ENCODE peak calls at places on chromosomes 12 and 14, in ten cellular contexts. V is HL-60, B is HCT116, E is sigmoid colon, W is upper lobe of left lung, N is prostate gland, U is K562, P is GM12891, O is Panc1, A is transverse colon. F is an unnamed sample.

GRCh38 chr14:56814468-56815074 is 4.3 kb upstream of the OTX2 start:
- DNase-seq in U (no peak), N (no peak), E (no peak), P (no peak), A (no peak), B (no peak), O (no peak), W (no peak), V (no peak), F (no peak)

GRCh38 chr12:114018669-114019068 is 52.5 kb upstream of the RBM19 start:
- DNase-seq in U (no peak), O (no peak), B (no peak), E (no peak), P (no peak), V (no peak), A (no peak), W (no peak), N (peak), F (no peak)

GRCh38 chr12:54222609-54223008 is 33.8 kb upstream of the SMUG1 start:
- DNase-seq in B (no peak), U (no peak), O (no peak), W (no peak), P (no peak), E (no peak), V (no peak), A (no peak), N (no peak), F (no peak)

GRCh38 chr14:61331992-61332657 is 10.7 kb downstream of the PRKCH start:
- DNase-seq in A (no peak), O (no peak), U (no peak), W (no peak), E (no peak), V (no peak), B (no peak), P (no peak), N (no peak), F (no peak)

GRCh38 chr12:114167431-114167830 is 201.3 kb upstream of the RBM19 start:
- DNase-seq in W (no peak), A (no peak), O (no peak), P (no peak), U (no peak), B (no peak), N (no peak), V (no peak), E (no peak), F (no peak)

GRCh38 chr14:54737132-54737711 is 165.4 kb downstream of the GCH1 start:
- DNase-seq in O (no peak), P (no peak), V (no peak), B (no peak), W (no peak), N (no peak), E (no peak), A (no peak), U (peak), F (no peak)

GRCh38 chr12:51311389-51311788 is 12.6 kb downstream of the BIN2 start:
- DNase-seq in U (no peak), O (no peak), N (no peak), B (no peak), P (no peak), W (no peak), V (no peak), E (no peak), A (no peak), F (no peak)

GRCh38 chr12:89856431-89856830 is 147.8 kb upstream of the ATP2B1 start:
- DNase-seq in A (no peak), N (no peak), W (no peak), E (no peak), B (no peak), U (no peak), P (no peak), O (no peak), V (peak), F (no peak)

GRCh38 chr12:67426067-67426466 is 156.9 kb downstream of the CAND1 start:
- DNase-seq in B (no peak), A (no peak), W (peak), E (no peak), N (no peak), O (no peak), U (no peak), P (no peak), V (no peak), F (no peak)

GRCh38 chr14:20486700-20487401 is 17.6 kb downstream of the PNP start:
- DNase-seq in B (no peak), N (no peak), E (no peak), O (no peak), P (no peak), V (no peak), W (no peak), A (no peak), U (no peak), F (no peak)

GRCh38 chr14:104680806-104681688 is 8.4 kb upstream of the INF2 start:
- DNase-seq in E (peak), V (no peak), U (no peak), B (no peak), W (peak), O (no peak), A (peak), P (no peak), N (peak), F (no peak)

GRCh38 chr12:79424109-79424721 is 266.5 kb downstream of the PAWR start:
- DNase-seq in U (no peak), A (no peak), E (no peak), B (no peak), W (no peak), N (no peak), V (no peak), P (no peak), O (peak), F (no peak)
- TF ChIP-seq POLR2AphosphoS5 in U (no peak), A (no peak), E (no peak), B (no peak), W (no peak), N (no peak), V (no peak), P (no peak), O (peak), F (no peak)

GRCh38 chr12:96250119-96250685 is 56.0 kb downstream of the ELK3 start:
- DNase-seq in U (no peak), W (no peak), B (no peak), O (no peak), N (no peak), A (no peak), P (no peak), E (no peak), V (no peak), F (no peak)

GRCh38 chr12:96247567-96247962 is 53.4 kb downstream of the ELK3 start:
- DNase-seq in U (no peak), A (no peak), W (no peak), E (no peak), B (no peak), O (peak), N (no peak), P (no peak), V (no peak), F (no peak)

GRCh38 chr12:96249196-96250118 is 55.3 kb downstream of the ELK3 start:
- DNase-seq in E (peak), V (no peak), W (no peak), P (no peak), A (peak), N (no peak), U (no peak), B (no peak), O (no peak), F (peak)

GRCh38 chr12:96246926-96247566 is 52.9 kb downstream of the ELK3 start:
- DNase-seq in B (no peak), O (no peak), N (no peak), W (no peak), P (no peak), E (no peak), U (no peak), V (no peak), A (no peak), F (no peak)

DNA sequence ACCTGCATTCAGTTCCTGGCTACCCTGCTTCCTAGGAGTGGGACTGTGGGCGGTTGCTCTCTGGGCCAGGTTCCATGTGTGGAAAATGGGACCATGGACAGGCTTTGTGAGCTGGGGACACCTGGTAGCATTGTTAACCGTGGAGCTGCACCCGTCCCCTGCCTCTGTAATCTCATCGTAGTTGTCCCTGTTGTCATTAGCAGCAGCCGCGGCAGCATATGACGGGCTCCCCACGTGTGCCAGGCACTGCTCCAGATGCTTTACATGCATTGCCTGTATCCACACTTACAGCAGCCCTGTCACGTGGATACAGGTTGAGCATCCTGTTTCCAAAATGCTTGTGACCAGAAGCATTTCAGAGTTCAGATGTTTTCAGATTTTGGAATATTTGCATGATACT is 54.4 kb downstream of the ELK3 start:
- DNase-seq in V (no peak), B (no peak), E (no peak), W (no peak), P (no peak), U (no peak), O (no peak), A (no peak), N (no peak), F (no peak)
- TF ChIP-seq POLR2AphosphoS5 in V (no peak), B (no peak), E (no peak), W (no peak), P (no peak), U (no peak), O (no peak), A (no peak), N (no peak), F (no peak)

DNA sequence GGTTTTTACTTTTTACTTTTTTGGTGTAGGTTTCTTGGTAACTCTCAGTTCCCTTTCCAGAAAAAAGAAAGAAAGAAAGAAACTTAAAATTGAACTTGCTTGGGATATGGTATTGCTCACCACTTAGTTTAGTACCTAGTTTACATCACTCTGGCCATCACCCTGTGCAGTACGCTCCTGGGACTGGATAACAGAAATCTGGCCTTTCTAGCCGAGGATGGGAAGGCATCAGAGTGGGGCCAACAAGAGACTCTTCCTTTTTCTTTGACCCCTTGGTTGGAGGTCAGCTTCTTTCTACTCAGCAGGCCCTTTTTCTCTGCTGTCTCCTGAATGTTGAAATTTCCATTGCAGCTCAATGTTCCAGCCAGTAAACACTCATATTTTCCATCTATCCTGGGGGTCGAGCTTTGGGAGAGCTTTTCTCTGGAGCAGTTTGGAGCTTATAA is 156.6 kb downstream of the TGFB3 start:
- DNase-seq in N (no peak), P (no peak), O (no peak), W (no peak), E (no peak), B (no peak), A (no peak), V (no peak), U (no peak), F (no peak)
- TF ChIP-seq POLR2AphosphoS5 in N (no peak), P (no peak), O (no peak), W (no peak), E (peak), B (no peak), A (no peak), V (no peak), U (no peak), F (no peak)

DNA sequence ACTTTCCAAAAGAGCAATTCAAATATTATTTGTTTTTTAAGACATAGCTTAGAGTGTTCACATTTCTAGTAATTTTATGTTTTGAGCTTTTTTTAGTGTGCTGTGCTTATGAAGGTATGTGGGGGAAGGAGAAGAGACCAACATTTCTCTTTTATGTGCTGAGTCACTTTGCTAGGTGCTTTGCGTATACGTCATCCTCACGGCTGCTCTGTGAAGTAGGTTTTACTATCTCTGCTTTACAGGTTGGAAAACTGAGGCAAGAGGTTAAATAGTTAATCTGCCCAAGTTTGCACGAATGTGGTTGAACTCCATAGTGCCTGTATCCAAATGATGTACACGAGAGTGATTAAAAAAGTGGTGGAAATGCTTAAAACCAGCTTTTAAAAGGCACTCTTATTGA is 75.9 kb downstream of the AEBP2 start:
- DNase-seq in U (peak), P (no peak), W (no peak), B (peak), O (no peak), N (no peak), V (no peak), E (no peak), A (no peak), F (no peak)
- TF ChIP-seq POLR2AphosphoS5 in U (no peak), P (no peak), W (no peak), B (no peak), O (no peak), N (no peak), V (no peak), E (no peak), A (no peak), F (no peak)

GRCh38 chr12:104671407-104672095 is 214.8 kb downstream of the CHST11 start:
- DNase-seq in A (peak), U (peak), E (peak), W (peak), B (peak), V (peak), O (peak), P (peak), N (peak), F (peak)
- TF ChIP-seq POLR2AphosphoS5 in A (peak), U (no peak), E (peak), W (peak), B (peak), V (peak), O (no peak), P (peak), N (peak), F (peak)